ENCODE peak calls at places on chromosomes 5 and 9, in five cellular contexts. One of them, this sample, is unnamed.

GRCh38 chr9:99368341-99369326 is 146.6 kb downstream of the SEC61B start:
- DNase-seq in neural progenitor cell: peak; percentile 53
- DNase-seq in foreskin fibroblast: peak; percentile 84
- DNase-seq in ascending aorta: peak; percentile 51
- DNase-seq in right atrium auricular region: peak; percentile 72
- DNase-seq in this sample: no peak

GRCh38 chr9:20618361-20618799 is 3.9 kb downstream of the MLLT3 start:
- DNase-seq in foreskin fibroblast: peak; percentile 88
- DNase-seq in ascending aorta: no peak
- DNase-seq in right atrium auricular region: no peak
- DNase-seq in neural progenitor cell: no peak
- DNase-seq in this sample: no peak

GRCh38 chr5:55303238-55303690 is 4.2 kb downstream of the DHX29 start:
- DNase-seq in neural progenitor cell: no peak
- DNase-seq in right atrium auricular region: no peak
- DNase-seq in foreskin fibroblast: peak; percentile 86
- DNase-seq in ascending aorta: no peak
- DNase-seq in this sample: no peak

GRCh38 chr5:55865831-55866230 is 14.7 kb downstream of the IL31RA start:
- DNase-seq in ascending aorta: no peak
- DNase-seq in neural progenitor cell: peak; percentile 10
- DNase-seq in foreskin fibroblast: peak; percentile 52
- DNase-seq in right atrium auricular region: no peak
- DNase-seq in this sample: no peak

GRCh38 chr9:105264380-105264779 is 19.9 kb downstream of the SLC44A1 start:
- DNase-seq in right atrium auricular region: no peak
- DNase-seq in ascending aorta: no peak
- DNase-seq in neural progenitor cell: no peak
- DNase-seq in foreskin fibroblast: peak; percentile 40
- DNase-seq in this sample: no peak

GRCh38 chr5:142808778-142809606 is 38.8 kb downstream of the ARHGAP26 start:
- DNase-seq in right atrium auricular region: no peak
- DNase-seq in ascending aorta: no peak
- DNase-seq in neural progenitor cell: no peak
- DNase-seq in foreskin fibroblast: no peak
- DNase-seq in this sample: no peak

GRCh38 chr5:119011186-119011585 is 22.8 kb upstream of the DTWD2 start:
- DNase-seq in neural progenitor cell: no peak
- DNase-seq in foreskin fibroblast: no peak
- DNase-seq in right atrium auricular region: no peak
- DNase-seq in ascending aorta: no peak
- DNase-seq in this sample: no peak

GRCh38 chr9:134406366-134407122 is 80.3 kb downstream of the RXRA start:
- DNase-seq in neural progenitor cell: no peak
- DNase-seq in ascending aorta: no peak
- DNase-seq in right atrium auricular region: peak; percentile 75
- DNase-seq in foreskin fibroblast: peak; percentile 35
- DNase-seq in this sample: no peak

GRCh38 chr5:142301487-142302035 is 23.3 kb downstream of the SPRY4 start:
- DNase-seq in right atrium auricular region: no peak
- DNase-seq in neural progenitor cell: no peak
- DNase-seq in foreskin fibroblast: no peak
- DNase-seq in ascending aorta: no peak
- DNase-seq in this sample: no peak

GRCh38 chr5:52867809-52868208 is 80.1 kb downstream of the ITGA1 start:
- DNase-seq in neural progenitor cell: no peak
- DNase-seq in ascending aorta: no peak
- DNase-seq in foreskin fibroblast: peak; percentile 23
- DNase-seq in right atrium auricular region: no peak
- DNase-seq in this sample: no peak

GRCh38 chr5:167294861-167295685 is 996.4 kb upstream of the WWC1 start:
- DNase-seq in right atrium auricular region: no peak
- DNase-seq in ascending aorta: no peak
- DNase-seq in foreskin fibroblast: peak; percentile 92
- DNase-seq in neural progenitor cell: no peak
- DNase-seq in this sample: no peak

GRCh38 chr9:98118640-98119601 is at the start of gene TRIM14:
- DNase-seq in ascending aorta: no peak
- DNase-seq in foreskin fibroblast: peak; percentile 83
- DNase-seq in neural progenitor cell: peak; percentile 80
- DNase-seq in right atrium auricular region: no peak
- DNase-seq in this sample: peak; percentile 59

GRCh38 chr9:95283678-95284077 is 33.8 kb downstream of the FANCC start:
- DNase-seq in right atrium auricular region: no peak
- DNase-seq in foreskin fibroblast: peak; percentile 34
- DNase-seq in neural progenitor cell: no peak
- DNase-seq in ascending aorta: no peak
- DNase-seq in this sample: no peak
- H3K4me3 ChIP-seq in right atrium auricular region: no peak overlapping the region
- H3K4me3 ChIP-seq in foreskin fibroblast: no peak overlapping the region
- H3K4me3 ChIP-seq in neural progenitor cell: no peak overlapping the region
- H3K4me3 ChIP-seq in ascending aorta: no peak overlapping the region
- H3K4me3 ChIP-seq in this sample: no peak overlapping the region

DNA sequence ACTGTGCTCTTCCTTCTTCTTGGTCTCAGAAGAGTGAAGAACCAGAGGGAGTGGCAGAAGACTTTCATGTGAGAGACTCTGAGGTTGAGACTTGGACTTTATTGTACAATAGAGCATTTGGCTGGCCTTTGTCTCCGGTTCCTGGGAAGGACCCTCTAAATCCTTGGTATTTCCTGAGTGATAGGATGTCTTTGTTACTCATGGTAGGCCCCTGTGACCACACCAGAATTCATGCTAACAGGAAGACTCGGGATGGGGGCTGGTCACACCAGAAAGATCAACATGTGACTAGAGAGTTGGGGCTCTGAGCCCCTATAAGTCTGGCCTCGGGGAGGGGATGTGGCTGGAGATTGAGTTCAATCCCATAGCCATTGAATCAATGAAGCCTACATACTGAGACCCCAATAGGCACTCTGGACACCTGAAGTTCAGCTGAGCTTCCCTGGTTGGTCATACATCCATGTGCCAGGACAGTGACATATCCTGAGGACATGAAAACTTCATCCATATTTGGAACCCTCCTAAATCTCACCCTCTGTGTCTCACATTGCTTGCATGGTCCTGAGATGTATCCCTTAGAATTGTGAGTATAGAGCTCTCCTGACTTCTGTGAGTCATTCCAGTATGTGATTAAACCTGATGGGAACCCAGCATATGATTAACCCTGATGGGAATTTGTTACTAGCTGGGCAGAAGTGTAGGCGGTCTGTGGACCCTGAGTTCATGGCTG is 201.7 kb downstream of the GADD45G start:
- DNase-seq in neural progenitor cell: no peak
- DNase-seq in foreskin fibroblast: no peak
- DNase-seq in right atrium auricular region: peak; percentile 53
- DNase-seq in ascending aorta: no peak
- DNase-seq in this sample: no peak
- H3K4me3 ChIP-seq in neural progenitor cell: no peak overlapping the region
- H3K4me3 ChIP-seq in foreskin fibroblast: no peak overlapping the region
- H3K4me3 ChIP-seq in right atrium auricular region: no peak overlapping the region
- H3K4me3 ChIP-seq in ascending aorta: no peak overlapping the region
- H3K4me3 ChIP-seq in this sample: no peak overlapping the region

GRCh38 chr9:38408719-38409118 is 15.5 kb downstream of the IGFBPL1 start:
- DNase-seq in foreskin fibroblast: no peak
- DNase-seq in neural progenitor cell: no peak
- DNase-seq in ascending aorta: no peak
- DNase-seq in right atrium auricular region: no peak
- DNase-seq in this sample: no peak
- H3K4me3 ChIP-seq in foreskin fibroblast: no peak overlapping the region
- H3K4me3 ChIP-seq in neural progenitor cell: no peak overlapping the region
- H3K4me3 ChIP-seq in ascending aorta: no peak overlapping the region
- H3K4me3 ChIP-seq in right atrium auricular region: no peak overlapping the region
- H3K4me3 ChIP-seq in this sample: no peak overlapping the region

GRCh38 chr5:77368367-77368766 is 123.7 kb downstream of the WDR41 start:
- DNase-seq in neural progenitor cell: no peak
- DNase-seq in right atrium auricular region: no peak
- DNase-seq in ascending aorta: no peak
- DNase-seq in foreskin fibroblast: no peak
- DNase-seq in this sample: no peak
- H3K4me3 ChIP-seq in neural progenitor cell: no peak overlapping the region
- H3K4me3 ChIP-seq in right atrium auricular region: no peak overlapping the region
- H3K4me3 ChIP-seq in ascending aorta: no peak overlapping the region
- H3K4me3 ChIP-seq in foreskin fibroblast: no peak overlapping the region
- H3K4me3 ChIP-seq in this sample: no peak overlapping the region

DNA sequence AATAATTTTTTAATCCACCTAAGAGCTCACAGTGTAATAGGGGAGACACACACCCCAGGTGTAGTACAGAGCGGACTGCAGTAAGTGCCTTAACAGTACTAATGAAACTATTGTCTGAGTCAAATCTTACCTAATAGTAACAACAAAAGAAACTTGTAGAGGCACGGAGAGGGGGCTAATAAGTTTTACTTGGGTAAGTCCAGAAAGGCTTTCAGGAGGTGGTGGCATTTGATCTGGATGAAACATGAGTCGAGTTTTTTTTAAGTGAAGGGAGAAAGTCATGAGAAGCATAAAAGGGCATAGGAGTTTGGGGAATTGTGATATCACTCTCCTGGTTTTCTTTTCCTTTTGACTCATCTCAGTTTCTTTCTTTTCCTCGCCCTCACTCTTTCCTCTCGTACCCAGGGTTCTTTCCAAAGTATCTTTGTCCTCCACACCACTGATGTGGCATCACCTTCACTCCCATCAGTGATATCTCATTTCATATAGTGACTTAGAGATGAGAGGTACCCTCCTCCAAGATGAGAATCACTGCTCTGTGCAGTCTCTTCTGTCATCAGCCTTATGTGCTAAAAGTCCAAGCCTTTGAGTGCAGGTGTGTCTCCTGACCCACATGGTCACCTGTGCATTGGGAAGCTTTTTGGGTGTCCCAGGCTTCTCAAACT is 2.0 kb downstream of the CTNNA1 start:
- DNase-seq in ascending aorta: no peak
- DNase-seq in right atrium auricular region: no peak
- DNase-seq in foreskin fibroblast: no peak
- DNase-seq in neural progenitor cell: no peak
- DNase-seq in this sample: no peak
- H3K4me3 ChIP-seq in ascending aorta: peak overlapping the region; percentile 93
- H3K4me3 ChIP-seq in right atrium auricular region: peak overlapping the region; percentile 98
- H3K4me3 ChIP-seq in foreskin fibroblast: peak overlapping the region; percentile 97
- H3K4me3 ChIP-seq in neural progenitor cell: peak overlapping the region; percentile 72
- H3K4me3 ChIP-seq in this sample: no peak overlapping the region

GRCh38 chr9:122004589-122004988 is 88.5 kb downstream of the TTLL11 start:
- DNase-seq in right atrium auricular region: peak; percentile 32
- DNase-seq in ascending aorta: no peak
- DNase-seq in neural progenitor cell: no peak
- DNase-seq in foreskin fibroblast: no peak
- DNase-seq in this sample: no peak
- H3K4me3 ChIP-seq in right atrium auricular region: no peak overlapping the region
- H3K4me3 ChIP-seq in ascending aorta: no peak overlapping the region
- H3K4me3 ChIP-seq in neural progenitor cell: no peak overlapping the region
- H3K4me3 ChIP-seq in foreskin fibroblast: no peak overlapping the region
- H3K4me3 ChIP-seq in this sample: no peak overlapping the region

GRCh38 chr5:120465281-120465961 is 1.3 kb downstream of the PRR16 start:
- DNase-seq in right atrium auricular region: no peak
- DNase-seq in foreskin fibroblast: peak; percentile 88
- DNase-seq in neural progenitor cell: peak; percentile 73
- DNase-seq in ascending aorta: no peak
- DNase-seq in this sample: no peak

GRCh38 chr5:120464627-120465280 is 654 bp downstream of the PRR16 start:
- DNase-seq in foreskin fibroblast: peak; percentile 85
- DNase-seq in ascending aorta: no peak
- DNase-seq in neural progenitor cell: peak; percentile 41
- DNase-seq in right atrium auricular region: peak; percentile 58
- DNase-seq in this sample: no peak

GRCh38 chr5:120463026-120463770 is 902 bp upstream of the PRR16 start:
- DNase-seq in neural progenitor cell: peak; percentile 45
- DNase-seq in ascending aorta: no peak
- DNase-seq in foreskin fibroblast: peak; percentile 21
- DNase-seq in right atrium auricular region: no peak
- DNase-seq in this sample: no peak

GRCh38 chr5:120463991-120464626 is at the start of gene PRR16:
- DNase-seq in ascending aorta: no peak
- DNase-seq in right atrium auricular region: no peak
- DNase-seq in neural progenitor cell: peak; percentile 89
- DNase-seq in foreskin fibroblast: peak; percentile 94
- DNase-seq in this sample: no peak

DNA sequence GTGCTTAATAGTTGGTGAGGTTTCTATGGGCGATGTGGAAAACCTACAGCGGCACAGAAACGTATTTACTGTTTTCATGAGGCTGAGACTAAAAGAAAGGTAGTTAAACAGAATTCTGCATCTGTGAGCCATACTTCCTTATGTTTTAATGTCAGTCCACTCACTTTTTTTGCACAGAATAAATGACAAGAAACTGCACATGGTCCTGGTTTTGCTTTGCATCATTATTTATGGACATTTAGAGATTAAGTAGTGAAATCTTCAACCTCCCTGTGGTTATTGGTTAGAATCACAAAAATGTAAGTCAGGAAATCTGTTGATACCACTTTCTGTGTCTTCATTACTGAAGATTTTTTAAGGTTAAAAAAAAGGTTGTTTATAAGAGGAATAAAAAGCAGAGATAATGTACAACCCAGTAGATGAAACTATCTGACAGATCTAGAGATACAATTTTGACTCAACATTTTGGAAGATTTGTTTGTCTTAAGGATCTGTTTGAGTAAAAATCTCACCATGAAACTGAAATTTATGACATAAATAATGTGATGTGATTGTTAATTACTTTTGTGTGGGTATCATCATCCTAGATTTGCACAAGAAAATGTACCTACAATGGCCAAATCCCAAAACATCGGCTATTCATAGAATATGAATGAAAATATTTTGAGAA is 2.4 kb downstream of the PRR16 start:
- DNase-seq in right atrium auricular region: no peak
- DNase-seq in foreskin fibroblast: no peak
- DNase-seq in neural progenitor cell: no peak
- DNase-seq in ascending aorta: no peak
- DNase-seq in this sample: no peak
- H3K4me3 ChIP-seq in right atrium auricular region: peak overlapping the region; percentile 65
- H3K4me3 ChIP-seq in foreskin fibroblast: peak overlapping the region; percentile 96
- H3K4me3 ChIP-seq in neural progenitor cell: no peak overlapping the region
- H3K4me3 ChIP-seq in ascending aorta: peak overlapping the region; percentile 72
- H3K4me3 ChIP-seq in this sample: no peak overlapping the region

DNA sequence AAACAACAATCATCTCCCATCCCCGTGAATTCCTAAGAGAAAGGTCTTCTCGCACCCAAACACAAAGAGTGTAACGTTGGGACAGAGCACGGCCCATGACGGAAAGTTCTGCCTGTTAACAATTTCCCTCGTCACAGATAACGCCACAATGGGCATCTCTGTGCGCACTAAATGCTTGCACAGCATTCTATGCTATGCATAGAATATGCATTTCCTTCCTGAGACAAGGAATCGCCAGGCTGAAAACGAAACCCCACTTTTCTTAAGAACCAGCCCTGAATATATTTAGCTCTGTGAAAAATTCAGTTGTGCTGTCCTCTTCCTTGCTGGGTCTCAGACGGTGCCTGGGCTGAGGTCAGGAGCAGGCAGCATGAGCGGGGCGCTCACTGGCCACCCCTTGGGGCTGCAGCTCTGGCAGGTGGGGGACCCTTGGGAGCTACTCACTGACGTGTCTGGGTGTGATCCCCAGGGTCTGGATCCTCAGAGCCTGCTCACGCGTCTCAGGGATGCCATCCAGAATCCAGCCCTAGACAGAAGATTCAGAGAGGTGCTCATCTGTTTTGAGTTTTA is 49.8 kb downstream of the AK8 start:
- DNase-seq in neural progenitor cell: no peak
- DNase-seq in right atrium auricular region: no peak
- DNase-seq in foreskin fibroblast: no peak
- DNase-seq in ascending aorta: no peak
- DNase-seq in this sample: no peak
- H3K4me3 ChIP-seq in neural progenitor cell: no peak overlapping the region
- H3K4me3 ChIP-seq in right atrium auricular region: no peak overlapping the region
- H3K4me3 ChIP-seq in foreskin fibroblast: no peak overlapping the region
- H3K4me3 ChIP-seq in ascending aorta: no peak overlapping the region
- H3K4me3 ChIP-seq in this sample: no peak overlapping the region

This sample was measured in OCI-LY7.